ENCODE peak calls at places on chromosomes 2 and 18, in five cellular contexts. L is IMR-90, E is MM.1S, K is SK-N-SH, S is mesendoderm. T is an unnamed sample. For H3K4me1 and H3K27me3, the result is how much of the 10 kb centered on the place peaks cover.

GRCh38 chr2:127581516-127582490 is 46.3 kb downstream of the MYO7B start:
- DNase-seq in E (no peak), K (no peak), S (no peak), L (no peak), T (no peak)

GRCh38 chr2:6392966-6393365 is 472.7 kb downstream of the CMPK2 start:
- DNase-seq in E (no peak), K (no peak), L (no peak), S (no peak), T (no peak)

GRCh38 chr18:24270937-24271380 is 126.7 kb downstream of the OSBPL1A start:
- DNase-seq in E (no peak), L (peak), K (no peak), S (peak), T (peak)

GRCh38 chr2:213122730-213123129 is 28.7 kb downstream of the IKZF2 start:
- DNase-seq in E (no peak), K (no peak), L (no peak), S (no peak), T (no peak)

GRCh38 chr18:64037812-64038414 is 68.0 kb downstream of the SERPINB8 start:
- DNase-seq in S (peak), K (peak), L (peak), E (peak), T (peak)

GRCh38 chr2:131488306-131489205 is 3.6 kb downstream of the MZT2A start:
- DNase-seq in L (no peak), S (no peak), E (no peak), K (no peak), T (no peak)

GRCh38 chr2:173264603-173265366 is 89.9 kb upstream of the CDCA7 start:
- DNase-seq in L (no peak), E (no peak), K (no peak), S (peak), T (no peak)

GRCh38 chr18:48020337-48021250 is 90.1 kb upstream of the SMAD2 start:
- DNase-seq in E (no peak), L (no peak), K (no peak), S (no peak), T (no peak)

GRCh38 chr2:216279459-216279858 is 92.8 kb downstream of the MARCHF4 start:
- DNase-seq in E (no peak), S (no peak), L (peak), K (peak), T (no peak)

GRCh38 chr18:58144671-58145285 is 100.8 kb downstream of the NEDD4L start:
- DNase-seq in S (no peak), K (no peak), E (no peak), L (no peak), T (no peak)

GRCh38 chr2:220847587-220847986 is 724.5 kb downstream of the EPHA4 start:
- DNase-seq in L (peak), S (no peak), E (no peak), K (no peak), T (peak)

GRCh38 chr18:12376034-12376717 is 851 bp downstream of the AFG3L2 start:
- DNase-seq in L (no peak), E (peak), S (peak), K (peak), T (peak)

GRCh38 chr2:212409560-212409959 is 129.0 kb downstream of the ERBB4 start:
- DNase-seq in L (no peak), E (no peak), K (no peak), S (no peak), T (peak)

GRCh38 chr2:143949121-143949848 is 570.6 kb downstream of the ZEB2 start:
- DNase-seq in K (no peak), L (peak), E (no peak), S (no peak), T (no peak)

GRCh38 chr2:4221845-4222244 is 518.5 kb downstream of the DCDC2C start:
- DNase-seq in E (no peak), K (no peak), S (no peak), L (no peak), T (no peak)
- H3K4me2 ChIP-seq in E (no peak), K (no peak), S (no peak), L (no peak), T (no peak)

DNA sequence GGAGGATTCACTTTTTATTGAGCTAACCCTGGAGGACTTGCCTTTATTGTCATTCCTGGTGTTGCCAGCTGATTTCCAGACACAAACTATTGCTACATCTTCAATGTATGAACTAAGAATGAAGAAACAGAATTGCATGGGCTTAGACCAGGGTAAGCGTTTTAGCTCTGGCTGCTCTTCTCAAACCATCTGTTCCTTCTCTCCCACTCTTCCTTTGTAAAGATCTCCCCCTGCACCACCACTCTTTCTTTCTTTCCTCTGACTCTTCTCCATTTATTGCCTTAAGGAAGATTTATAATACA is 41.8 kb downstream of the NCKAP5 start:
- DNase-seq in S (no peak), K (no peak), L (peak), E (no peak), T (no peak)
- H3K4me1 ChIP-seq in S (under half), K (under half), L (under half), E (under half), T (under half)

GRCh38 chr2:187867165-187867564 is 312.9 kb upstream of the TFPI start:
- DNase-seq in E (no peak), L (no peak), S (no peak), K (no peak), T (no peak)
- H3K27me3 ChIP-seq in E (under half), L (under half), S (under half), K (under half), T (under half)

GRCh38 chr2:54572262-54572635 is 116.1 kb downstream of the SPTBN1 start:
- DNase-seq in E (no peak), L (peak), K (no peak), S (no peak), T (peak)

GRCh38 chr2:54570925-54571694 is 115.0 kb downstream of the SPTBN1 start:
- DNase-seq in K (peak), L (peak), E (peak), S (no peak), T (peak)

GRCh38 chr2:54573532-54573915 is 117.4 kb downstream of the SPTBN1 start:
- DNase-seq in S (no peak), K (no peak), L (no peak), E (no peak), T (no peak)

GRCh38 chr2:54574107-54574859 is 118.2 kb downstream of the SPTBN1 start:
- DNase-seq in K (no peak), E (no peak), L (peak), S (no peak), T (peak)

GRCh38 chr2:54572636-54573531 is 116.8 kb downstream of the SPTBN1 start:
- DNase-seq in K (no peak), S (no peak), L (peak), E (no peak), T (peak)
- H3K4me2 ChIP-seq in K (peak), S (no peak), L (peak), E (no peak), T (peak)

GRCh38 chr2:171451074-171451473 is 17.0 kb downstream of the DCAF17 start:
- DNase-seq in S (no peak), K (no peak), L (no peak), E (no peak), T (no peak)
- H3K4me1 ChIP-seq in S (under half), K (under half), L (under half), E (under half), T (under half)

DNA sequence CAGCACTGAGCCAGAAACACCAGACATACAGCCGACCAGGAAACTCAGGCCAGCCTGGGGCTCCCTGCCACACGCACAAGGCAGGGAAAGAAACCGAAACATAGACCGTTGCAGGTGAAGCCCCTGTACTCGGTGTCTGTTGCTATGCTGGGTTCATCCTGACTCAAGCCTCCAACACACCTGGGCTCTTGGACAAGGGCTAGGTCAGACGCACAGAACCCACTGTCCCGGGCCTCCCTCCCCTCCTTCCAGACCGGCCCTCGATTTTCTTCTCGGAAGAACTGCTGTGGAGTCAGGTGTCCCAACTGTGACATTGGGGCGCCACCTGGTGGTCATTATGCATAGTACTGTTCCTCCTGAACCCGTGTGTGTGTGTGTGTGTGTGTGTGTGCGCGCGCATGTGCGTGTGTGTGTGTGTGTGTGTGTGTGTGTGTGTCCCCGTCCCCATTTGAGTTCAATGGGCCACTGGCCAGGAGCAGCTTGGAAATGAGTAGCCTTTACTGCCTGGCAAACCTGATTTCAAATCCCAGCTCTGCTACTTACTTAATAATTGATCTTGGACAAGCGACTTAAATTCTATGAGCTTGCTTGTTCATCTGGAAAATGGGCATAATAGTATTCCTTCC is 55.4 kb upstream of the GLI2 start:
- DNase-seq in E (peak), L (peak), S (peak), K (peak), T (peak)
- H3K27me3 ChIP-seq in E (under half), L (under half), S (under half), K (under half), T (under half)

GRCh38 chr2:8380026-8380425 is 301.8 kb upstream of the ID2 start:
- DNase-seq in K (no peak), E (no peak), S (no peak), L (no peak), T (no peak)
- H3K4me2 ChIP-seq in K (no peak), E (no peak), S (no peak), L (no peak), T (no peak)